ENCODE peak calls at places on chromosomes 6 and 20, in four cellular contexts. N, M, Q and X are unnamed samples.

GRCh38 chr6:8085053-8085511 is 17.3 kb downstream of the EEF1E1 start:
- DNase-seq in Q (no peak), N (peak), M (no peak), X (no peak)

GRCh38 chr6:6699741-6700367 is 111.3 kb downstream of the LY86 start:
- DNase-seq in Q (no peak), N (peak), M (peak), X (no peak)

GRCh38 chr6:143691900-143692572 is 14.3 kb downstream of the PHACTR2 start:
- DNase-seq in M (no peak), Q (no peak), N (no peak), X (no peak)

GRCh38 chr20:59735917-59736316 is 131.6 kb downstream of the PHACTR3 start:
- DNase-seq in M (no peak), N (no peak), Q (no peak), X (no peak)

GRCh38 chr20:44222969-44223368 is 12.4 kb upstream of the OSER1 start:
- DNase-seq in N (no peak), Q (no peak), M (no peak), X (no peak)

GRCh38 chr6:149830731-149831379 is 33.3 kb downstream of the LRP11 start:
- DNase-seq in M (no peak), Q (no peak), N (no peak), X (no peak)

GRCh38 chr6:110768057-110768456 is 47.2 kb downstream of the CDK19 start:
- DNase-seq in Q (no peak), N (no peak), M (no peak), X (no peak)

GRCh38 chr20:37081717-37082289 is 14.0 kb downstream of the RBL1 start:
- DNase-seq in M (no peak), Q (no peak), N (no peak), X (no peak)

GRCh38 chr6:32194825-32195651 is 2.6 kb upstream of the GPSM3 start:
- DNase-seq in M (peak), Q (no peak), N (peak), X (no peak)

GRCh38 chr20:12153616-12154015 is 235.9 kb downstream of the BTBD3 start:
- DNase-seq in N (no peak), M (no peak), Q (no peak), X (no peak)

GRCh38 chr6:108544586-108544985 is 16.1 kb upstream of the FOXO3 start:
- DNase-seq in M (no peak), Q (no peak), N (no peak), X (no peak)

GRCh38 chr20:3843490-3843889 is 3.1 kb upstream of the MAVS start:
- DNase-seq in Q (no peak), M (peak), N (no peak), X (no peak)

GRCh38 chr20:25452333-25452732 is 44.9 kb downstream of the GINS1 start:
- DNase-seq in M (no peak), Q (no peak), N (no peak), X (no peak)

GRCh38 chr6:1094306-1094705 is 217.6 kb upstream of the FOXQ1 start:
- DNase-seq in Q (no peak), N (no peak), M (no peak), X (no peak)

GRCh38 chr6:42911171-42912021 is 4.5 kb upstream of the PTCRA start:
- DNase-seq in Q (no peak), M (no peak), N (no peak), X (no peak)

GRCh38 chr6:36885461-36886401 is at the start of gene C6orf89:
- DNase-seq in M (peak), Q (peak), N (peak), X (peak)
- TF ChIP-seq POLR2AphosphoS5 in M (peak), Q (peak), N (peak), X (peak)

DNA sequence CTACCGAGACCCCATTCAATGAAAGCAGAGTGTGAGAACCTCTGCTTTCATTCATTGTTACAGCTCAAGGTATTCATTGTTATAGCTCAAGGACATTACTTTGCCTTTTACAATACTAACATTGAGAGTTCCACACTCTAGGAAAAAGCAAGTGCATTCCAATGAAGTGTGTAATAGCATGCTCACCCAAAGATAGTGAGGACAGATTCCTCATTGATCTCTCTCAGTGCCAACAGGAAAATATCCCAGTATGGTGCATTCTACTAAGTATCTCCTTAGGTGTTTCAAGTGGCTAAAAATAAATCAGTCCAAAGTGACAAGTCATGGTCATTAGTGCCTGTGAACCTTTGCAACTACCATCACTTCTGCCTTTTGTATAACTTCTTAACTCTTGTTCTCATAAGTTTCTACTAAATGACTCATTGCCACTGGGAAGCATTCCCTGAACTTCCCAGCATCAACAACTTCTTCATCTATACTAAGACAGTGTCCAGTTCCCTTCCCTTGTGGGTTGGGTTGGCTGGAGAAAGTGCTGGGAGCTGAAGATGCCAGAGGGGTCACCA is 140.7 kb upstream of the STXBP5 start:
- DNase-seq in N (no peak), M (no peak), Q (no peak), X (no peak)
- TF ChIP-seq SPI1 in N (no peak), M (no peak), Q (no peak), X (no peak)

GRCh38 chr6:15322781-15323536 is 77.1 kb downstream of the JARID2 start:
- DNase-seq in M (no peak), Q (no peak), N (no peak), X (no peak)
- TF ChIP-seq POLR2AphosphoS5 in M (no peak), Q (no peak), N (no peak), X (no peak)

GRCh38 chr6:18753071-18753470 is 365.9 kb downstream of the RNF144B start:
- DNase-seq in N (no peak), Q (no peak), M (no peak), X (no peak)
- TF ChIP-seq SPI1 in N (no peak), Q (no peak), M (no peak), X (no peak)

GRCh38 chr6:19210849-19211590 is 626.1 kb upstream of the ID4 start:
- DNase-seq in N (peak), Q (no peak), M (peak), X (peak)
- TF ChIP-seq POLR2AphosphoS5 in N (no peak), Q (no peak), M (no peak), X (no peak)